ENCODE peak calls at places on chromosome 7, in four cellular contexts. G is HEK293T, M is K562, P is HepG2. L is an unnamed sample.
A peak's percentile ranks its signal among the peaks of the same experiment; 100 is the strongest.

GRCh38 chr7:31767686-31768358 is 80.8 kb downstream of the PPP1R17 start:
- DNase-seq in M (no peak), G (no peak), P (no peak), L (no peak)

GRCh38 chr7:152050547-152050971 is 25.1 kb downstream of the GALNT11 start:
- DNase-seq in G (no peak), P (no peak), M (no peak), L (no peak)

GRCh38 chr7:12749069-12749468 is 61.6 kb downstream of the ARL4A start:
- DNase-seq in P (no peak), G (no peak), M (no peak), L (no peak)

GRCh38 chr7:115145512-115145911 is 223.6 kb downstream of the MDFIC start:
- DNase-seq in M (no peak), P (no peak), G (no peak), L (peak; percentile 15)

GRCh38 chr7:69367785-69368184 is 230.5 kb upstream of the AUTS2 start:
- DNase-seq in P (no peak), M (no peak), G (no peak), L (no peak)

GRCh38 chr7:47847207-47847606 is 101.1 kb downstream of the PKD1L1 start:
- DNase-seq in G (no peak), M (no peak), P (no peak), L (no peak)

GRCh38 chr7:106692450-106693051 is 31.6 kb upstream of the CCDC71L start:
- DNase-seq in G (no peak), M (no peak), P (no peak), L (no peak)

GRCh38 chr7:100443096-100443840 is 7.0 kb upstream of the PPP1R35 start:
- DNase-seq in G (no peak), P (no peak), M (no peak), L (no peak)

GRCh38 chr7:149209518-149210269 is 14.3 kb downstream of the ZNF282 start:
- DNase-seq in G (peak; percentile 87), M (peak; percentile 84), P (peak; percentile 44), L (no peak)

GRCh38 chr7:79702116-79702515 is 248.6 kb upstream of the MAGI2 start:
- DNase-seq in M (no peak), P (no peak), G (no peak), L (no peak)

GRCh38 chr7:81721428-81721827 is 48.4 kb downstream of the HGF start:
- DNase-seq in M (no peak), G (no peak), P (no peak), L (no peak)

GRCh38 chr7:158672975-158673374 is 31.6 kb downstream of the NCAPG2 start:
- DNase-seq in P (no peak), G (no peak), M (no peak), L (no peak)

GRCh38 chr7:151851160-151851751 is 25.7 kb downstream of the PRKAG2 start:
- DNase-seq in G (no peak), M (no peak), P (no peak), L (peak; percentile 13)

GRCh38 chr7:80147543-80148376 is 13.1 kb downstream of the GNAI1 start:
- DNase-seq in G (no peak), M (no peak), P (no peak), L (no peak)

GRCh38 chr7:121938429-121938996 is 65.6 kb downstream of the PTPRZ1 start:
- DNase-seq in M (no peak), G (no peak), P (no peak), L (no peak)

GRCh38 chr7:139745330-139746143 is 32.3 kb downstream of the HIPK2 start:
- DNase-seq in P (peak; percentile 89), M (no peak), G (no peak), L (no peak)

GRCh38 chr7:27412164-27412563 is 169.6 kb downstream of the EVX1 start:
- DNase-seq in P (no peak), M (no peak), G (no peak), L (no peak)

GRCh38 chr7:79317728-79318127 is 135.7 kb downstream of the MAGI2 start:
- DNase-seq in G (peak; percentile 16), M (no peak), P (peak; percentile 80), L (no peak)

GRCh38 chr7:45656431-45656830 is 82.3 kb downstream of the ADCY1 start:
- DNase-seq in M (no peak), G (no peak), P (no peak), L (no peak)

GRCh38 chr7:98679741-98680140 is 62.7 kb downstream of the NPTX2 start:
- DNase-seq in M (no peak), G (no peak), P (no peak), L (no peak)

GRCh38 chr7:55365103-55365679 is at the start of gene LANCL2:
- DNase-seq in P (no peak), M (peak; percentile 56), G (no peak), L (no peak)

DNA sequence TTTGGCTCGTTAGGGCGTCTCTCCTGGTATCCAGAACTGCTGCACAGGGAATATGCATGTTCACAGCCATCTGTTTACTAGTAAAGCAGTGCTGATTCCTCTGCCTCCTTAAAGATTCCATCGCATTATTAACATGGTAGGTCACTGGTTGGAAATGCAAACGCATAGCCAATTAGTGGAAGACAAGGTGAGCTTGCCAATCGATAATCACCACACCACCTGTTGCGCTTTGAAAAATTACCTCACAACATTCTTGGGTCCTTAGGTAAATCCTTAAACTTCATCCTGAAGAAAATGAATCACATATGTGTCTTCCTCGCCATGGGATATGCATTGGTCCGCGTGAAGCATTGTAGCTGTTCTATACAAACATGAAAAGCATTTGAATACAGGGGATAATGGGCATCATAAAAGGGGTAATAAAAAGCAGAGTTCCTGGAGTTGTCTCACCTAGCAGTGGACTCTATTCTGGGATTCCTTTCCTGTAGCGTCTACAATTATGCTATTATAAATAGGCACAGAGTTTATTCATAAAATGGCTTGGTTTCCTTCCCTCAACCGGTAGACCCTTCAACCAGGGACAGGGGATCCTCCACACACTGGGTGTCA is 389.4 kb upstream of the NFE2L3 start:
- DNase-seq in G (no peak), P (no peak), M (no peak), L (no peak)
- TF ChIP-seq FOXK2 in G (no peak), P (no peak), M (no peak), L (no peak)

DNA sequence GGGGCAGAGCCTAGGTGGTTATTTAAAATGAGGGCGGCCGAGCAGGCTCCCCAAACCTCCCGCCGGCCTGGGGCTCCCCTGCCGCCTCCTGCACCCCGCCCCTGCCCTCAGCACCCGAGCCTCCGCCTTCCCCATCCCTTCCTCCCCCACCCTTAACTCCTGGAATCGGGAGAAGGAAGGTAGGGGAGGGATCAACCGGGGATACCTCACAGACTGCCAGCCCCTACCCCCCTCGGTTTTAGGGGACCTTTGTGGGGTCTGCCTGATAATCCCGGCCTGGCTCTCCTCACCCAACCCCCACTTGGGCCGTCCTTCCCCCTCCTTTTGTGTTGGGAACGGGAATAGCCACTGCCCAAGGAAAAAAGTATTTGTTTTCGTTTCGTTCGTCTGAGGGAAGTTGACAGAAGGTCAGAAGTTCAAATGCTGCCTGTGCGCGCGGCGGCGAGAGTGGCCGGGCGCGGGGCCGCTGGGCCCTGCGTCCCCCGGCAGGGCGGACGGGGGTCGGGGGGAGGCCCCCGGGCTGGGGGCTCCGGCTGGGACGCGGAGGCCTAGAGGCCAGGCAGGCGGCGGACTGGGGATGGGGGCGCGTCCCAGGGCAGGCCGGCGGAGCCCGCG is 2.8 kb downstream of the SHH start:
- DNase-seq in P (no peak), M (no peak), G (no peak), L (no peak)
- TF ChIP-seq FOXK2 in P (no peak), M (no peak), G (no peak), L (no peak)

DNA sequence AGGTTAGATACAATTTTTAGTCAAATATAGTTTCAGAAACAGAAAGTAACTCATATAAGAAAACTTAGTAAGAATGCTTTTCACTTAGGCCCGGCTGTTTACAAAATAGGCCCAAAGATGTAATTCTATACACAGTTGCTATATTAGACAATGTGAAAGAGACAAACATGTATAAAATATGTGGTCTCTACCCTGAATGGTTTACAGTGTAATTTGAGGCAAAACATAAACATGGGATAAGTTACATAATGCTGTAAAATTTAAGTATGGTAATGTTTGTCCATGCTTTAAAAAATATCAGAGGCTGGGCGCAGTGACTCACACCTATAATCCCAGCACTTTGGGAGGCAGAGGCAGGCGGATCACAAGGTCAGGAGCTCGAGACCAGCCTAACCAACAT is 18.7 kb downstream of the KRIT1 start:
- DNase-seq in G (no peak), M (no peak), P (no peak), L (no peak)
- TF ChIP-seq FOXK2 in G (no peak), M (no peak), P (no peak), L (no peak)

GRCh38 chr7:116528008-116528789 is 3.4 kb downstream of the CAV1 start:
- DNase-seq in M (no peak), G (no peak), P (no peak), L (no peak)
- TF ChIP-seq FOXK2 in M (no peak), G (no peak), P (no peak), L (no peak)

L was measured in GM12878.